ENCODE peak calls at places on chromosomes 1 and 21, in four cellular contexts. Q, E, N and P are unnamed samples.

GRCh38 chr1:40092811-40093617 is 4.0 kb downstream of the PPT1 start:
- DNase-seq in Q (no peak), N (no peak), E (no peak), P (no peak)

GRCh38 chr1:101187287-101187686 is 49.5 kb upstream of the S1PR1 start:
- DNase-seq in N (peak; percentile 24), Q (no peak), E (no peak), P (no peak)

GRCh38 chr21:45618287-45618686 is 25.2 kb upstream of the PCBP3 start:
- DNase-seq in E (no peak), N (peak; percentile 50), Q (no peak), P (no peak)

GRCh38 chr1:246705368-246705767 is 18.8 kb upstream of the SCCPDH start:
- DNase-seq in Q (no peak), N (peak; percentile 93), E (no peak), P (no peak)

GRCh38 chr1:1614204-1614953 is 921 bp upstream of the MIB2 start:
- DNase-seq in Q (no peak), E (no peak), N (peak; percentile 84), P (no peak)

GRCh38 chr1:81435175-81435574 is 365.6 kb upstream of the ADGRL2 start:
- DNase-seq in Q (no peak), N (no peak), E (no peak), P (no peak)

GRCh38 chr1:227010645-227011044 is 70.6 kb downstream of the COQ8A start:
- DNase-seq in N (no peak), E (no peak), Q (no peak), P (no peak)

GRCh38 chr1:228903573-228904122 is 168.4 kb downstream of the RHOU start:
- DNase-seq in N (peak; percentile 25), E (no peak), Q (no peak), P (no peak)

GRCh38 chr1:206672844-206673758 is 11.6 kb upstream of the MAPKAPK2 start:
- DNase-seq in N (peak; percentile 51), E (no peak), Q (no peak), P (no peak)

GRCh38 chr1:55288245-55288644 is 73.1 kb upstream of the USP24 start:
- DNase-seq in Q (no peak), N (peak; percentile 95), E (no peak), P (no peak)

GRCh38 chr1:186960866-186961265 is 132.1 kb downstream of the PLA2G4A start:
- DNase-seq in E (no peak), Q (no peak), N (peak; percentile 56), P (no peak)

GRCh38 chr1:54800899-54801759 is at the start of gene TTC22:
- DNase-seq in Q (no peak), E (no peak), N (no peak), P (no peak)

GRCh38 chr1:180195916-180196315 is 34.1 kb upstream of the LHX4 start:
- DNase-seq in N (no peak), Q (no peak), E (no peak), P (no peak)

GRCh38 chr1:246602194-246602593 is 35.9 kb downstream of the CNST start:
- DNase-seq in E (no peak), Q (no peak), N (peak; percentile 64), P (no peak)

GRCh38 chr1:20787775-20788488 is 825 bp upstream of the HP1BP3 start:
- DNase-seq in N (peak; percentile 70), Q (no peak), E (peak; percentile 28), P (no peak)

GRCh38 chr1:161207173-161207572 is 5.0 kb downstream of the NDUFS2 start:
- DNase-seq in E (no peak), N (peak; percentile 89), Q (no peak), P (no peak)

GRCh38 chr1:5859766-5860165 is 132.5 kb downstream of the NPHP4 start:
- DNase-seq in E (no peak), Q (no peak), N (no peak), P (no peak)

GRCh38 chr1:42379794-42380616 is 587 bp upstream of the RIMKLA start:
- DNase-seq in E (peak; percentile 62), N (peak; percentile 32), Q (no peak), P (no peak)